ENCODE peak calls at places on chromosomes 16 and 17, in four cellular contexts. H is PC-3; K is fibroblast of mammary gland; E is activated CD4-positive, CD25-positive, alpha-beta regulatory T cell. L is an unnamed sample.

GRCh38 chr16:29645699-29646187 is 17.3 kb upstream of the SPN start:
- DNase-seq in E (no peak), K (peak; percentile 43), H (no peak), L (no peak)

GRCh38 chr17:56478836-56479447 is 114.6 kb upstream of the NOG start:
- DNase-seq in K (peak; percentile 47), E (no peak), H (peak; percentile 66), L (no peak)

GRCh38 chr16:80122155-80122554 is 418.6 kb upstream of the DYNLRB2 start:
- DNase-seq in K (peak; percentile 40), E (no peak), H (no peak), L (no peak)

GRCh38 chr16:24755201-24755874 is 25.9 kb downstream of the TNRC6A start:
- DNase-seq in H (no peak), K (no peak), E (no peak), L (no peak)

GRCh38 chr17:63516910-63517824 is 6.0 kb upstream of the KCNH6 start:
- DNase-seq in K (peak; percentile 66), H (peak; percentile 89), E (no peak), L (no peak)

GRCh38 chr16:12896562-12896961 is 4.8 kb upstream of the SHISA9 start:
- DNase-seq in H (peak; percentile 50), E (no peak), K (peak; percentile 52), L (no peak)

GRCh38 chr17:28228109-28228840 is 90.7 kb upstream of the TMEM97 start:
- DNase-seq in H (no peak), K (no peak), E (no peak), L (no peak)

GRCh38 chr17:80789356-80789902 is 202.2 kb upstream of the CHMP6 start:
- DNase-seq in H (peak; percentile 84), K (peak; percentile 98), E (no peak), L (no peak)

GRCh38 chr16:81524382-81524781 is 79.8 kb downstream of the CMIP start:
- DNase-seq in H (no peak), E (no peak), K (no peak), L (no peak)

GRCh38 chr16:8866118-8866883 is 2.5 kb downstream of the CARHSP1 start:
- DNase-seq in K (peak; percentile 34), E (no peak), H (no peak), L (no peak)